ENCODE peak calls at places on chromosomes 13 and 19, in five cellular contexts. N is HEK293T, F is GM12878, S is SK-N-SH, L is K562. Q is an unnamed sample.

GRCh38 chr19:10086032-10086903 is at the start of gene SHFL:
- DNase-seq in N (no peak), F (no peak), S (peak; percentile 95), L (peak; percentile 85), Q (peak; percentile 40)

GRCh38 chr13:34345601-34345939 is 527.6 kb downstream of the RFC3 start:
- DNase-seq in N (no peak), F (no peak), S (no peak), L (no peak), Q (no peak)

GRCh38 chr19:3536429-3537100 is 2.4 kb upstream of the TEKTIP1 start:
- DNase-seq in N (no peak), F (no peak), S (peak; percentile 70), L (no peak), Q (no peak)

GRCh38 chr19:39937094-39937493 is 2.7 kb upstream of the FCGBP start:
- DNase-seq in N (no peak), F (peak; percentile 36), S (no peak), L (no peak), Q (no peak)

GRCh38 chr13:53010374-53011105 is 18.1 kb upstream of the OLFM4 start:
- DNase-seq in N (no peak), F (no peak), S (no peak), L (no peak), Q (peak; percentile 4)

GRCh38 chr13:111382877-111383276 is 62.4 kb downstream of the TEX29 start:
- DNase-seq in N (no peak), F (no peak), S (no peak), L (no peak), Q (no peak)

GRCh38 chr13:76812971-76813691 is 73.1 kb downstream of the KCTD12 start:
- DNase-seq in N (no peak), F (no peak), S (no peak), L (no peak), Q (no peak)

GRCh38 chr19:29485293-29485692 is 40.5 kb upstream of the VSTM2B start:
- DNase-seq in N (peak; percentile 3), F (no peak), S (no peak), L (no peak), Q (no peak)

GRCh38 chr19:12756150-12756883 is 4.7 kb downstream of the BEST2 start:
- DNase-seq in N (no peak), F (no peak), S (no peak), L (peak; percentile 34), Q (no peak)

GRCh38 chr19:41023193-41023592 is 32.1 kb downstream of the CYP2B6 start:
- DNase-seq in N (no peak), F (no peak), S (no peak), L (peak; percentile 8), Q (no peak)

GRCh38 chr19:48381178-48381950 is 10.0 kb downstream of the KDELR1 start:
- DNase-seq in N (no peak), F (no peak), S (no peak), L (no peak), Q (no peak)

GRCh38 chr13:113848431-113849260 is 15.2 kb downstream of the GAS6 start:
- DNase-seq in N (no peak), F (no peak), S (no peak), L (no peak), Q (no peak)

GRCh38 chr19:47273313-47274070 is 1.2 kb upstream of the INAFM1 start:
- DNase-seq in N (peak; percentile 83), F (no peak), S (peak; percentile 98), L (peak; percentile 97), Q (peak; percentile 84)

GRCh38 chr13:98879127-98879520 is 98.7 kb downstream of the DOCK9 start:
- DNase-seq in N (no peak), F (no peak), S (no peak), L (no peak), Q (no peak)

GRCh38 chr19:47110521-47111080 is 3.0 kb downstream of the ZC3H4 start:
- DNase-seq in N (peak; percentile 4), F (no peak), S (no peak), L (peak; percentile 49), Q (no peak)

GRCh38 chr13:76974618-76974975 is 17.3 kb upstream of the CLN5 start:
- DNase-seq in N (no peak), F (no peak), S (no peak), L (no peak), Q (no peak)

GRCh38 chr19:41619018-41619571 is 7.8 kb downstream of the CEACAM4 start:
- DNase-seq in N (no peak), F (no peak), S (no peak), L (no peak), Q (no peak)

GRCh38 chr19:52735734-52736133 is 890 bp upstream of the ZNF611 start:
- DNase-seq in N (no peak), F (no peak), S (no peak), L (no peak), Q (peak; percentile 51)

GRCh38 chr19:58002384-58003152 is at the start of gene ZNF606:
- DNase-seq in N (peak; percentile 88), F (peak; percentile 31), S (peak; percentile 94), L (peak; percentile 16), Q (peak; percentile 72)

GRCh38 chr13:112263152-112263551 is 113.0 kb upstream of the SPACA7 start:
- DNase-seq in N (no peak), F (no peak), S (no peak), L (no peak), Q (no peak)

GRCh38 chr13:40315416-40316064 is 350.9 kb downstream of the FOXO1 start:
- DNase-seq in N (no peak), F (no peak), S (no peak), L (no peak), Q (no peak)

GRCh38 chr13:110953833-110954532 is 39.1 kb upstream of the ANKRD10 start:
- DNase-seq in N (no peak), F (no peak), S (no peak), L (no peak), Q (no peak)

GRCh38 chr13:112103260-112103843 is 36.4 kb downstream of the SOX1 start:
- DNase-seq in N (no peak), F (no peak), S (no peak), L (no peak), Q (no peak)

GRCh38 chr13:73096173-73097117 is 37.6 kb downstream of the KLF5 start:
- DNase-seq in N (no peak), F (no peak), S (no peak), L (no peak), Q (peak; percentile 21)

GRCh38 chr19:10520652-10521318 is 3.5 kb upstream of the S1PR5 start:
- DNase-seq in N (no peak), F (no peak), S (peak; percentile 37), L (no peak), Q (no peak)

GRCh38 chr13:50951366-50951765 is 41.8 kb downstream of the RNASEH2B start:
- DNase-seq in N (no peak), F (no peak), S (no peak), L (no peak), Q (no peak)

GRCh38 chr13:40519637-40520036 is 146.8 kb downstream of the FOXO1 start:
- DNase-seq in N (peak; percentile 35), F (no peak), S (no peak), L (no peak), Q (no peak)

DNA sequence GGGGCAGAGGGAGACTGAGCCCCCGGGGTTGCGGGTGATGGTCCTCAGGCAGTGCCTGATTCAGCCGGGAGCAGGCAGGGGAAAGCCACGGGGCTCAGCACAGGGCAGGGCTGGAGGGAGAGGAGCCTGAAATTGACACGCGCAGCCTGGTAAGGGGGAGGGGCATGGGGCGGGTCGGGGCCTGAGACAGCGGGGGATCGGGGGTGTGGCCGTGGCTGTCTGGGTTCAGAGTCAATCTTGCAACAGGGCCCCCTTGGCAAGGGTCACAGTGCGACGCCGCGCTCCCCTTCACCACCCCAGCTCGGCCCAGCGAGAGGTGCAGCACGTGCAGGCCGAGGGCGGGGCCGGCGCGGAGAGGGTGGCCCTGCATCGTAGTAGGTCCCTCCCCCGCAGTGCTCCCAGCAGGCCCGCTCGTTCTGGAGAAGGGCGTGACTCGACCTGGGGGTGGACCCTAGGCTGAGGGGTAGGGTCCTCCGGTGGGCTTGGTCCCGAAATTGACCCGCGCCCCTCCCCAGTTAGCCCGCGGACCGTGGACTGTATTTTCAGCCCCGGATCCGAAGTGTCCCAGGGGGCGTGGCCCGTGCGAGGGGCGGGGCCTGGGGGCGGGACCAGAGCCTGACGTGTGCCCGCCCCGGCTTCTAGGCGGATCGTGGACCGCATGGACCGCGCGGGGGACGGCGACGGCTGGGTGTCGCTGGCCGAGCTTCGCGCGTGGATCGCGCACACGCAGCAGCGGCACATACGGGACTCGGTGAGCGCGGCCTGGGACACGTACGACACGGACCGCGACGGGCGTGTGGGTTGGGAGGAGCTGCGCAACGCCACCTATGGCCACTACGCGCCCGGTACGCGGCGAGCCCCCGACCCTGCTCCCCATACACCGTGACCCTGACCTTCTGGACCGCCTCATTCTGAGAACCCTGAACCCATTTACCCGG is 6.0 kb downstream of the RCN3 start:
- DNase-seq in N (peak; percentile 84), F (peak; percentile 19), S (peak; percentile 93), L (peak; percentile 86), Q (no peak)
- TF ChIP-seq FOXM1 in N (no peak), F (no peak), S (no peak), L (peak; percentile 82), Q (no peak)

DNA sequence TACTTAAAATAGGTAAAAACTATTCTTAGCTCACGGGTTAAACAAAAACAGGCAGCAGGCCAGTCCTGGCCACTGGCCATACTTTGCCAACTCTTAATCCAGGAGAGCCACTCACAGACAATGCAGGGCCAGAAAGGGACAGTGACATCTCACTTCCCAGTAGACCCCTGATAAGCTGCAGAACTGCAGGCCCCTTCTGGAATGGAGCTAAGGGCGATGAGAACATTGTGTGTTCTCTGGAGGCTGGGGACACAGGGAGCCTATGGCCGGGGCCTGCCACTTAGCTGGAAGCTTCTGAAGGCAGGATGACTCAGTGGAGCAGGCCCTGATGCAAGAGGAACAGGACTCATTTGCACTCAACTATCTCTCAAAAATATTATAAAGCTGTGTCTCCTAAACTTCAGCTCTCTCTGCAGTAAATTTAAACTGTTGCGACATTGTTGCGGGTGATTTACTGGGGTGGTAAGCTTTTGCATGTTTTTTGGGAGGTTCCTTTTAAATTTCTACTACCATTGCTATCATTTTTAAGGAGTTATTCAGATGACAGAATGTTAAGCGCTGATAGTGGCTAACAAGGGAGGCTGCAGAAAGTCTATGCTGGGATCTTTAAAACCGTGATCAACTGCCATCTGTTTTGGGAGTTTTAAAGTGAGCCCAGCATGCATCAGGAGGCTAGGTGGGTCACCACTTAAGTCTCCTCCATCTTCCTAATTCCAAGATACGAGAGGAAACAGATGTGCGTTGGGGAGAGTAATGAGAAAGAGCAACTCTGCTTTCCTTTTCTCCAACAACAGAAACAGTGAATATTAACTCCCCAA is 33.2 kb upstream of the KATNAL1 start:
- DNase-seq in N (no peak), F (no peak), S (peak; percentile 29), L (peak; percentile 67), Q (no peak)
- TF ChIP-seq FOXM1 in N (no peak), F (no peak), S (no peak), L (no peak), Q (no peak)

GRCh38 chr19:13906525-13906904 is 514 bp downstream of the CC2D1A start:
- DNase-seq in N (no peak), F (no peak), S (peak; percentile 56), L (peak; percentile 37), Q (peak; percentile 58)
- TF ChIP-seq FOXM1 in N (no peak), F (no peak), S (no peak), L (no peak), Q (no peak)

GRCh38 chr19:16144216-16144581 is 714 bp downstream of the HSH2D start:
- DNase-seq in N (no peak), F (no peak), S (no peak), L (no peak), Q (no peak)

GRCh38 chr19:16146112-16146511 is 2.6 kb downstream of the HSH2D start:
- DNase-seq in N (no peak), F (no peak), S (no peak), L (no peak), Q (no peak)

GRCh38 chr19:16141043-16141442 is 2.4 kb upstream of the HSH2D start:
- DNase-seq in N (no peak), F (peak; percentile 75), S (no peak), L (peak; percentile 56), Q (no peak)

GRCh38 chr19:16142032-16142580 is 1.4 kb upstream of the HSH2D start:
- DNase-seq in N (no peak), F (no peak), S (no peak), L (no peak), Q (no peak)

GRCh38 chr19:16143399-16144215 is at the start of gene HSH2D:
- DNase-seq in N (no peak), F (peak; percentile 90), S (no peak), L (no peak), Q (peak; percentile 45)
- TF ChIP-seq FOXM1 in N (no peak), F (no peak), S (no peak), L (no peak), Q (no peak)